ENCODE peak calls at places on chromosomes 13 and 19, in ten cellular contexts. J is stomach, I is astrocyte, M is HFFc6, A is astrocyte of the spinal cord, T is type B pancreatic cell, L is adrenal gland, K is cardiac fibroblast, U is choroid plexus epithelial cell, V is cardiac muscle cell. C is an unnamed sample.

GRCh38 chr13:32548837-32549236 is 10.2 kb upstream of the N4BP2L2 start:
- DNase-seq in I (no peak), K (peak; percentile 79), U (peak; percentile 77), L (no peak), J (no peak), A (no peak), V (no peak), M (no peak), T (no peak), C (no peak)

GRCh38 chr13:40664100-40665060 is 2.1 kb downstream of the FOXO1 start:
- DNase-seq in A (peak; percentile 42), V (peak; percentile 70), K (peak; percentile 63), M (no peak), U (peak; percentile 61), J (peak; percentile 82), L (peak; percentile 79), T (peak; percentile 77), I (peak; percentile 13), C (peak; percentile 76)

GRCh38 chr13:47546963-47547345 is 454.1 kb downstream of the SUCLA2 start:
- DNase-seq in V (no peak), I (no peak), M (no peak), T (no peak), J (no peak), L (no peak), U (no peak), K (no peak), A (no peak), C (no peak)

GRCh38 chr13:110610955-110611595 is 4.3 kb upstream of the NAXD start:
- DNase-seq in U (no peak), A (no peak), T (no peak), K (no peak), J (no peak), V (no peak), L (no peak), I (peak; percentile 31), M (no peak), C (peak; percentile 83)

GRCh38 chr13:47726394-47726793 is 274.7 kb downstream of the SUCLA2 start:
- DNase-seq in K (no peak), T (no peak), L (no peak), V (no peak), I (no peak), M (no peak), U (peak; percentile 15), A (no peak), J (no peak), C (no peak)

GRCh38 chr19:58379276-58379675 is 1.6 kb downstream of the ZNF837 start:
- DNase-seq in J (no peak), M (no peak), A (no peak), V (no peak), T (no peak), I (no peak), K (no peak), L (no peak), U (no peak), C (no peak)

GRCh38 chr13:100837611-100838010 is 163.0 kb upstream of the TMTC4 start:
- DNase-seq in J (no peak), L (no peak), A (no peak), T (no peak), M (no peak), I (no peak), U (no peak), V (no peak), K (no peak), C (no peak)

GRCh38 chr13:62049992-62050391 is 634.3 kb upstream of the PCDH20 start:
- DNase-seq in M (no peak), I (no peak), K (no peak), L (no peak), T (no peak), A (no peak), U (no peak), V (no peak), J (no peak), C (no peak)

GRCh38 chr19:17915940-17916593 is 16.7 kb upstream of the CCDC124 start:
- DNase-seq in L (no peak), A (no peak), U (no peak), I (no peak), T (no peak), J (peak; percentile 44), M (no peak), K (no peak), V (no peak), C (no peak)

GRCh38 chr13:107865643-107866006 is 349.7 kb downstream of the LIG4 start:
- DNase-seq in A (peak; percentile 38), M (no peak), T (no peak), L (no peak), K (peak; percentile 12), J (no peak), U (peak; percentile 51), I (peak; percentile 27), V (no peak), C (no peak)

DNA sequence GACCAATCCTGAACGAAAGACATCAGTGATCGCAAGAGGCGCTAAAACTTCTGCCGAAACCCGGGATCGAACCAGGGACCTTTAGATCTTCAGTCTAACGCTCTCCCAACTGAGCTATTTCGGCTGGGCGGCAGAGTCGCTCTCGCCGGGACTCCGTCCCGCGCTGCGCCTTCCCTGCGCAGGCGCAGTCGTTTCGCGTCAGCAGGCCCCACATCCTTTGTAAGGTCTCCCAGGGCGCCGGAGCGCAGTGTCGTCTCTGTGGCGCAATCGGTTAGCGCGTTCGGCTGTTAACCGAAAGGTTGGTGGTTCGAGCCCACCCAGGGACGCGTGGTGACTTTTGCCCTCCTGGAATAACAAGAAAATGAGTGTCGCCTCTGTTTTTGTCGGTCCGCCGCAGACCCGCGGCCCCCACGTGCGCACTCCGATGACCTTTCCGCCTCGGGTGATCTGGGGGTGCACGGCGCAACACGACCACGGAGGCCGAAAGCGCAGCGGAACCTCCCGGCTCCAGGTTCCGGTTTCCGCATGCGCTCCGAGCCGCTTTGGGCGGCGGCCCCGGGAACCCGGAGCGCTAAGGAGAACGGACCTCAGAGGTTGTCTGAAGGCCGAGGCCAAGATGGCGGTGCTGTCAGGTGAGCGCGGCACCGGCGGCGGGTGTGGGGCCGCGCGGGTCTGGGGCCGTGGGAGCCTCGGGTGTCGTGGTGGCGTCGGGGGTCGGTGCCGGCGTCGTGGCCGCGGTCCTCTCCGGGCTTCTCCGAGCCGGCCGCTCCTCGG is at the start of gene NDUFS7:
- DNase-seq in L (peak; percentile 90), I (peak; percentile 83), K (peak; percentile 96), T (peak; percentile 97), A (peak; percentile 93), J (peak; percentile 92), V (peak; percentile 93), M (peak; percentile 89), U (peak; percentile 96), C (peak; percentile 91)
- TF ChIP-seq CTCF in L (peak; percentile 67), I (no peak), K (peak; percentile 9), T (peak; percentile 59), A (no peak), J (no peak), V (peak; percentile 17), M (no peak), U (peak; percentile 36), C (no peak)

GRCh38 chr13:109345433-109345941 is 440.9 kb downstream of the IRS2 start:
- DNase-seq in T (no peak), L (no peak), V (no peak), J (no peak), U (peak; percentile 68), I (peak; percentile 86), A (peak; percentile 79), M (peak; percentile 72), K (peak; percentile 16), C (no peak)

GRCh38 chr13:109346060-109346459 is 440.3 kb downstream of the IRS2 start:
- DNase-seq in I (no peak), U (no peak), M (no peak), V (no peak), A (no peak), T (no peak), L (no peak), K (no peak), J (no peak), C (no peak)

GRCh38 chr13:109348514-109349340 is 437.7 kb downstream of the IRS2 start:
- DNase-seq in M (peak; percentile 59), V (no peak), I (peak; percentile 76), K (peak; percentile 19), U (peak; percentile 48), T (no peak), A (peak; percentile 65), J (no peak), L (no peak), C (no peak)

GRCh38 chr13:109344552-109345157 is 441.7 kb downstream of the IRS2 start:
- DNase-seq in M (peak; percentile 48), V (no peak), A (peak; percentile 59), K (peak; percentile 26), L (no peak), T (no peak), J (no peak), U (peak; percentile 64), I (peak; percentile 76), C (no peak)
- TF ChIP-seq CTCF in M (no peak), V (no peak), A (no peak), K (no peak), L (no peak), T (no peak), J (no peak), U (no peak), I (no peak), C (no peak)

GRCh38 chr19:46487178-46487801 is 8.4 kb downstream of the PNMA8B start:
- DNase-seq in J (no peak), T (no peak), U (no peak), L (no peak), V (no peak), A (no peak), M (no peak), K (no peak), I (no peak), C (no peak)
- TF ChIP-seq CTCF in J (no peak), T (no peak), U (no peak), L (no peak), V (no peak), A (no peak), M (no peak), K (no peak), I (no peak), C (no peak)

GRCh38 chr19:47427241-47428176 is 8.2 kb upstream of the MEIS3 start:
- DNase-seq in V (peak; percentile 85), K (peak; percentile 58), J (peak; percentile 65), U (peak; percentile 62), A (peak; percentile 33), I (peak; percentile 25), M (peak; percentile 35), T (peak; percentile 85), L (peak; percentile 45), C (peak; percentile 88)
- TF ChIP-seq CTCF in V (peak; percentile 92), K (peak; percentile 95), J (peak; percentile 92), U (peak; percentile 90), A (peak; percentile 96), I (peak; percentile 86), M (peak; percentile 96), T (peak; percentile 93), L (peak; percentile 78), C (peak; percentile 85)

DNA sequence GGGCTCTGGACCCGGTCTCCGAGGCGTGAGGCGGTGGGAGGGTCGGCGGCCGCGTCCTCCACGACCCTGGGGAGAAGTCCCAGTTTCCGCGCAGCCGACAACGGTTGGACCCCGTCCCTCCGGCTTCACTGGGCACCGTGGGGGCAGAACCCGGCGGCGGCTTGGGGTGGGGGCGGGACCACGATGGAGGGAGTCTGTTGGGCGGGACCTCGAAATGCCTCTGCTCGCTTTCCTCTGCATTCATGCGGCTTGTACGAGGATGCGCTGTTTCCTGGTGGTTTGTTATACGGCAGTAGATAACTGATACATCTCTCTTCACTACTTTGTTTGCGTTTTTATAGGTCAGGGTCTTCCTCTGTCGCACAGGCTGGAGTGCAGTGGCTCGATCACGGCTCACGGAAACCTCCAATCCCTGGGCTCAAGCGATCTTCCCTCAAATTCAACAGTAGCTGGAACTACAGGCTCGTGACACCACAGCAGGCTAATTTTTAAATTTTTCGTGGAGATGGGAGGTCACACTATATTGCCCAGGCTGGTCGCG is 24.6 kb upstream of the ZNF846 start:
- DNase-seq in L (peak; percentile 60), A (peak; percentile 45), K (peak; percentile 64), J (peak; percentile 51), I (peak; percentile 39), V (no peak), M (no peak), U (peak; percentile 65), T (no peak), C (no peak)
- TF ChIP-seq CTCF in L (no peak), A (no peak), K (no peak), J (no peak), I (no peak), V (no peak), M (no peak), U (no peak), T (no peak), C (no peak)